ENCODE peak calls at places on chromosomes 7 and 10, in five cellular contexts. W, G, B, K and T are unnamed samples.

GRCh38 chr7:99551767-99552463 is at the start of gene FAM200A:
- DNase-seq in W (peak; percentile 33), G (peak; percentile 15), B (peak; percentile 79), K (peak; percentile 90), T (no peak)

GRCh38 chr7:107528461-107528860 is 35.3 kb downstream of the COG5 start:
- DNase-seq in W (peak; percentile 23), G (no peak), B (peak; percentile 64), K (no peak), T (peak; percentile 43)

GRCh38 chr7:107879400-107880035 is 11.5 kb upstream of the DLD start:
- DNase-seq in W (no peak), G (no peak), B (peak; percentile 83), K (no peak), T (no peak)

GRCh38 chr7:94239661-94240234 is 154.9 kb upstream of the COL1A2 start:
- DNase-seq in W (no peak), G (no peak), B (no peak), K (no peak), T (no peak)

GRCh38 chr7:131011976-131012375 is 278.0 kb upstream of the KLF14 start:
- DNase-seq in W (peak; percentile 82), G (no peak), B (peak; percentile 75), K (no peak), T (no peak)

GRCh38 chr7:11831727-11832495 is at the start of gene THSD7A:
- DNase-seq in W (no peak), G (no peak), B (peak; percentile 5), K (peak; percentile 14), T (no peak)

GRCh38 chr10:113988535-113988934 is 55.1 kb upstream of the ADRB1 start:
- DNase-seq in W (no peak), G (no peak), B (no peak), K (no peak), T (no peak)

GRCh38 chr10:126689461-126689994 is 19.0 kb upstream of the C10orf90 start:
- DNase-seq in W (no peak), G (no peak), B (no peak), K (no peak), T (no peak)

GRCh38 chr10:97612386-97612785 is 20.9 kb downstream of the MORN4 start:
- DNase-seq in W (no peak), G (no peak), B (peak; percentile 70), K (no peak), T (no peak)

GRCh38 chr10:15784237-15784636 is 64.5 kb upstream of the ITGA8 start:
- DNase-seq in W (no peak), G (no peak), B (no peak), K (no peak), T (no peak)

GRCh38 chr10:124224331-124225028 is 131.1 kb upstream of the CHST15 start:
- DNase-seq in W (no peak), G (peak; percentile 28), B (peak; percentile 10), K (no peak), T (no peak)

GRCh38 chr7:21580073-21580521 is 37.3 kb downstream of the DNAH11 start:
- DNase-seq in W (no peak), G (no peak), B (peak; percentile 99), K (no peak), T (peak; percentile 51)

GRCh38 chr7:41891967-41892755 is 189.3 kb upstream of the INHBA start:
- DNase-seq in W (no peak), G (no peak), B (no peak), K (no peak), T (no peak)

GRCh38 chr10:132667613-132668394 is 118.1 kb downstream of the NKX6-2 start:
- DNase-seq in W (peak; percentile 28), G (no peak), B (peak; percentile 83), K (no peak), T (no peak)

GRCh38 chr10:47406548-47406869 is 22.4 kb upstream of the ZNF488 start:
- DNase-seq in W (no peak), G (no peak), B (no peak), K (no peak), T (no peak)

GRCh38 chr10:5971886-5972285 is 5.5 kb downstream of the IL15RA start:
- DNase-seq in W (no peak), G (no peak), B (no peak), K (no peak), T (no peak)

GRCh38 chr10:24446739-24447138 is 237.8 kb downstream of the KIAA1217 start:
- DNase-seq in W (no peak), G (no peak), B (no peak), K (no peak), T (peak; percentile 83)

GRCh38 chr7:102912742-102913141 is at the start of gene LRRC17:
- DNase-seq in W (no peak), G (no peak), B (no peak), K (peak; percentile 54), T (no peak)

GRCh38 chr7:3861941-3862340 is 560.9 kb downstream of the SDK1 start:
- DNase-seq in W (peak; percentile 3), G (no peak), B (peak; percentile 76), K (no peak), T (peak; percentile 4)

GRCh38 chr10:63515002-63515763 is 6.0 kb upstream of the REEP3 start:
- DNase-seq in W (peak; percentile 21), G (no peak), B (peak; percentile 26), K (no peak), T (no peak)

GRCh38 chr7:67788689-67789088 is 792.1 kb downstream of the TYW1 start:
- DNase-seq in W (no peak), G (no peak), B (no peak), K (no peak), T (no peak)

GRCh38 chr10:88091490-88092061 is 228.2 kb downstream of the PTEN start:
- DNase-seq in W (no peak), G (no peak), B (peak; percentile 93), K (no peak), T (no peak)

GRCh38 chr10:102408728-102409603 is 9.6 kb downstream of the PSD start:
- DNase-seq in W (no peak), G (no peak), B (no peak), K (peak; percentile 65), T (no peak)

GRCh38 chr7:88806280-88807037 is 10.9 kb upstream of the TEX47 start:
- DNase-seq in W (no peak), G (no peak), B (no peak), K (no peak), T (no peak)

GRCh38 chr7:39353615-39354376 is 212.4 kb upstream of the YAE1 start:
- DNase-seq in W (peak; percentile 21), G (no peak), B (peak; percentile 4), K (peak; percentile 48), T (no peak)

GRCh38 chr10:36344816-36345215 is 702.7 kb upstream of the FZD8 start:
- DNase-seq in W (no peak), G (no peak), B (no peak), K (no peak), T (no peak)

GRCh38 chr7:107661081-107661864 is 645 bp downstream of the SLC26A4 start:
- DNase-seq in W (no peak), G (no peak), B (peak; percentile 41), K (peak; percentile 51), T (no peak)

GRCh38 chr7:138239244-138239643 is 163.0 kb downstream of the AKR1D1 start:
- DNase-seq in W (no peak), G (no peak), B (peak; percentile 37), K (no peak), T (no peak)

GRCh38 chr10:95264227-95265051 is 26.4 kb downstream of the PDLIM1 start:
- DNase-seq in W (no peak), G (no peak), B (peak; percentile 94), K (no peak), T (no peak)

GRCh38 chr7:25894902-25895791 is 256.9 kb upstream of the NFE2L3 start:
- DNase-seq in W (no peak), G (no peak), B (peak; percentile 29), K (peak; percentile 65), T (no peak)

DNA sequence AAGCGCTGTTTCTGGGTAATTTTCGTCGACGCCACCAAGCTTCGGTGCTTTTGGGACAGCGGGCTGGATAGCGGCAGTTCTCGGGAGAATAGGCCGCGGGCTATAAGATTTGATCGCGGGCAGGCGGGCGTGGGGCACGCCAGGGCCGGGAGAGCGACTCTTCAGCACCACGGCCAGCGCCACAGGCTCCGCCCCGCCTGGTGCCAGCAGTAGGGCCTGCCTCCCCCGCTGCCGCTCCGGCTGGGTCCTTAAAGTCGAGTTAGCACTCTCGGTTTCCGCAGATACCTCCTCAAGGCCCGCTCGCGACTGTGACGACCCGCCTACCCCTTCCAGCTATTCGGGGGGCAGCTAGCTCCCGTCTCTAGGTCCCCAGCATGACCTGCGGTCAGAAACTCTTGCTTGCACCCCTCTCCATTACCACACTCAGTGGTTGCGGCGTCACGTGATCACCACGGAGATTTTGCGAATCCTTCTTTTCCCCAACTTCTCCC is 9.4 kb downstream of the NXPH1 start:
- DNase-seq in W (no peak), G (no peak), B (peak; percentile 12), K (no peak), T (no peak)
- H3K4me3 ChIP-seq in W (no peak overlapping the region), G (no peak overlapping the region), B (no peak overlapping the region), K (no peak overlapping the region), T (no peak overlapping the region)

DNA sequence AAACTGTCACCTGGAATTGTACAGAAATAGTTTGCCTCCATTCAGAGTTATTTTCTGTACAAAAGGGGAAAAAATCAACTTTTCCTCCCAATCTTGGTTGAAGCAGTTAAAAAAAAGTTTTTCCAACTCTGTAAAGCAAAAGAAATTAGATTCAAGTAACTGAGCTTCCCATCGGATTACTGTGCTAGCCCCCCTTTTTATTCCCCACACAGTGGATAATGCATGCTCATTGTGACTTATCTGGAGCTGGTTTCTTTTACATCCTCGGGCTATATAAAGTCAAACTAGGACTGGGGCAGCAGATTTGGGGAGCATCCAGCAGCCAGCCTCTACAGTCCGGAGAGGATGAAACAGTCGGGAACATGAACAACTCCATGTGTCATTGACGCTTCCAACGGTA is at the start of gene TECTB:
- DNase-seq in W (no peak), G (no peak), B (no peak), K (no peak), T (no peak)
- H3K4me3 ChIP-seq in W (no peak within 1 kb of the TSS), G (no peak within 1 kb of the TSS), B (no peak within 1 kb of the TSS), K (no peak within 1 kb of the TSS), T (no peak within 1 kb of the TSS)

GRCh38 chr10:70432561-70433263 is 8.8 kb downstream of the NODAL start:
- DNase-seq in W (no peak), G (no peak), B (no peak), K (no peak), T (no peak)
- H3K4me3 ChIP-seq in W (no peak overlapping the region), G (no peak overlapping the region), B (no peak overlapping the region), K (no peak overlapping the region), T (no peak overlapping the region)

GRCh38 chr7:92641921-92642511 is 51.8 kb upstream of the FAM133B start:
- DNase-seq in W (peak; percentile 38), G (no peak), B (peak; percentile 84), K (no peak), T (no peak)
- H3K4me3 ChIP-seq in W (no peak overlapping the region), G (no peak overlapping the region), B (no peak overlapping the region), K (no peak overlapping the region), T (no peak overlapping the region)

DNA sequence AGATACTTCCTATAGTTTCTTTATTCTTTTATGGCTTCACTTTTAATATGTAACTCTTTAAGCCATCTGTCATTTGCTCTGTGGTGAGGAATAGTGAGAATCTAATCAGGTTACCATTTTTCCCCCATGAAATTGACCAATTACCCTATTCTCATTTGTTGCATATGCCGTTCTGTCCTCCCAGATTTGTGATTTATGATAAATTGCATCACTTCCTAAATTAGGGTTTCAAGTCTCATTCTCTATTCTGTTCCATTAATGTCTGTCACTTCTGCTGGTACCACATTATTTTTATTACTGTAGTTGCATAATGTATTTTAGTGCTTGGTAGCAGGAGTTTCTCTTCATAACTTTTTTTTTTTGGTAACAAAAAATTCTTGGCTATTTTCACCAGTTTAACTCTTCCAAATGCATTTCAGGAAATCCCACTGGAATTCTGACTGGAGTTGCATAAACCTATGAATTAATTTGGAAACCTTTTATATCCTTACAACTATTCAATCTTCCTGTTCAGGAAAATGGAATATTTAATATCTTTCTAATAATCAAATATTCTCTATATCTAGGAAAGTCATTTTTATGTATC is 44.0 kb upstream of the FAM133B start:
- DNase-seq in W (no peak), G (no peak), B (no peak), K (no peak), T (no peak)
- H3K4me3 ChIP-seq in W (no peak overlapping the region), G (no peak overlapping the region), B (no peak overlapping the region), K (no peak overlapping the region), T (no peak overlapping the region)